ENCODE peak calls at places on chromosomes 1 and 21, in seven cellular contexts. P is ecto neural progenitor cell, I is Caki2, M is amniotic stem cell, L is COR-L47, K is transverse colon, N is kidney epithelial cell. B is an unnamed sample.

GRCh38 chr21:45263534-45263933 is 24.2 kb downstream of the POFUT2 start:
- DNase-seq in I (no peak), P (no peak), K (no peak), L (no peak), M (no peak), N (no peak), B (no peak)

GRCh38 chr1:62589321-62589720 is 8.0 kb upstream of the ANGPTL3 start:
- DNase-seq in N (no peak), L (no peak), K (no peak), I (no peak), M (peak), P (no peak), B (no peak)

GRCh38 chr1:78673120-78673519 is 23.5 kb downstream of the IFI44 start:
- DNase-seq in P (no peak), L (peak), K (no peak), N (no peak), I (no peak), M (no peak), B (no peak)

GRCh38 chr1:203289982-203290260 is 15.4 kb upstream of the BTG2 start:
- DNase-seq in L (no peak), P (no peak), K (no peak), I (no peak), M (no peak), N (no peak), B (no peak)

GRCh38 chr1:172745014-172745413 is 86.1 kb downstream of the FASLG start:
- DNase-seq in N (peak), K (peak), P (no peak), M (peak), L (no peak), I (peak), B (peak)

GRCh38 chr1:102120910-102121309 is 124.2 kb upstream of the OLFM3 start:
- DNase-seq in I (no peak), N (no peak), P (no peak), K (no peak), M (no peak), L (no peak), B (no peak)

GRCh38 chr21:29072873-29073221 is 601 bp downstream of the CCT8 start:
- DNase-seq in P (no peak), I (no peak), K (no peak), L (no peak), N (no peak), M (no peak), B (no peak)

GRCh38 chr1:211520641-211521040 is 28.7 kb upstream of the RD3 start:
- DNase-seq in P (no peak), K (no peak), L (no peak), I (no peak), N (no peak), M (no peak), B (no peak)

GRCh38 chr1:200258447-200259375 is 151.1 kb downstream of the ZNF281 start:
- DNase-seq in M (no peak), L (peak), P (no peak), N (no peak), K (no peak), I (no peak), B (no peak)

GRCh38 chr1:98049370-98050115 is 128.7 kb upstream of the DPYD start:
- DNase-seq in M (no peak), N (no peak), L (no peak), K (no peak), I (no peak), P (peak), B (no peak)

GRCh38 chr21:34698270-34699015 is 29.6 kb downstream of the CLIC6 start:
- DNase-seq in K (no peak), N (no peak), I (peak), L (no peak), M (no peak), P (no peak), B (no peak)

GRCh38 chr1:244654284-244655038 is 1.5 kb downstream of the DESI2 start:
- DNase-seq in M (no peak), I (no peak), K (no peak), N (no peak), P (no peak), L (no peak), B (no peak)

GRCh38 chr1:74375376-74375775 is 137.0 kb downstream of the LRRC53 start:
- DNase-seq in N (no peak), M (no peak), I (no peak), L (no peak), K (no peak), P (no peak), B (no peak)

GRCh38 chr1:37732111-37732780 is 32.7 kb downstream of the EPHA10 start:
- DNase-seq in P (peak), M (no peak), I (no peak), L (no peak), K (peak), N (no peak), B (no peak)

GRCh38 chr1:156336242-156336641 is 1.9 kb downstream of the CCT3 start:
- DNase-seq in M (no peak), I (no peak), L (no peak), N (no peak), K (no peak), P (no peak), B (peak)

GRCh38 chr1:56477164-56478111 is 101.9 kb downstream of the PLPP3 start:
- DNase-seq in L (no peak), I (no peak), P (peak), M (no peak), K (peak), N (peak), B (no peak)

GRCh38 chr1:195608883-195609282 is 999.4 kb downstream of the KCNT2 start:
- DNase-seq in I (no peak), P (no peak), N (no peak), L (no peak), K (no peak), M (no peak), B (no peak)

GRCh38 chr1:41918450-41919043 is at the start of gene HIVEP3:
- DNase-seq in K (no peak), P (no peak), N (no peak), I (peak), M (no peak), L (peak), B (no peak)

GRCh38 chr1:187840557-187840956 is 1011.8 kb downstream of the PLA2G4A start:
- DNase-seq in P (no peak), K (no peak), L (no peak), N (no peak), I (no peak), M (no peak), B (no peak)

GRCh38 chr1:29368936-29369932 is 132.9 kb downstream of the PTPRU start:
- DNase-seq in I (no peak), P (peak), K (no peak), M (no peak), L (no peak), N (no peak), B (no peak)